ENCODE peak calls at places on chromosomes 7 and 10, in four cellular contexts. Z, A, F and T are unnamed samples.

GRCh38 chr7:24812313-24812945 is 55.2 kb upstream of the GSDME start:
- DNase-seq in Z (peak; percentile 62), A (no peak), F (no peak), T (no peak)

GRCh38 chr10:79066460-79067240 is 2.1 kb upstream of the ZMIZ1 start:
- DNase-seq in Z (peak; percentile 93), A (no peak), F (no peak), T (no peak)

GRCh38 chr7:37973915-37974314 is 53.5 kb downstream of the EPDR1 start:
- DNase-seq in Z (peak; percentile 41), A (no peak), F (no peak), T (no peak)

GRCh38 chr7:4749363-4749762 is 26.1 kb upstream of the AP5Z1 start:
- DNase-seq in Z (no peak), A (no peak), F (no peak), T (no peak)

GRCh38 chr7:82036146-82036886 is 266.5 kb upstream of the HGF start:
- DNase-seq in Z (no peak), A (no peak), F (no peak), T (no peak)

GRCh38 chr7:15832996-15833395 is 146.5 kb upstream of the MEOX2 start:
- DNase-seq in Z (no peak), A (no peak), F (no peak), T (no peak)

GRCh38 chr7:44282601-44283171 is 42.7 kb downstream of the CAMK2B start:
- DNase-seq in Z (no peak), A (no peak), F (no peak), T (no peak)

GRCh38 chr10:56035489-56035888 is 325.6 kb downstream of the ZWINT start:
- DNase-seq in Z (peak; percentile 5), A (no peak), F (no peak), T (no peak)

GRCh38 chr7:75033064-75033463 is 40.5 kb downstream of the RCC1L start:
- DNase-seq in Z (peak; percentile 66), A (no peak), F (no peak), T (no peak)

GRCh38 chr7:151736403-151736909 is 140.5 kb downstream of the PRKAG2 start:
- DNase-seq in Z (no peak), A (no peak), F (no peak), T (no peak)

GRCh38 chr7:151690597-151690996 is 170.9 kb upstream of the RHEB start:
- DNase-seq in Z (no peak), A (no peak), F (no peak), T (no peak)

GRCh38 chr10:132328738-132329137 is 3.3 kb upstream of the LRRC27 start:
- DNase-seq in Z (no peak), A (no peak), F (no peak), T (no peak)

GRCh38 chr10:59805043-59805442 is 51.8 kb upstream of the MRLN start:
- DNase-seq in Z (peak; percentile 43), A (no peak), F (peak; percentile 11), T (no peak)

GRCh38 chr7:130303982-130304381 is 11.0 kb downstream of the CPA4 start:
- DNase-seq in Z (no peak), A (no peak), F (no peak), T (no peak)

GRCh38 chr7:157439149-157439548 is 102.3 kb downstream of the DNAJB6 start:
- DNase-seq in Z (no peak), A (no peak), F (no peak), T (no peak)

GRCh38 chr10:32318476-32318896 is 28.5 kb downstream of the EPC1 start:
- DNase-seq in Z (no peak), A (peak; percentile 75), F (peak; percentile 44), T (no peak)

GRCh38 chr7:2309889-2310331 is 4.3 kb downstream of the SNX8 start:
- DNase-seq in Z (no peak), A (no peak), F (no peak), T (no peak)

GRCh38 chr10:121577568-121577967 is 20.7 kb downstream of the FGFR2 start:
- DNase-seq in Z (no peak), A (no peak), F (no peak), T (no peak)

GRCh38 chr10:131195552-131196159 is 115.9 kb downstream of the TCERG1L start:
- DNase-seq in Z (no peak), A (no peak), F (no peak), T (no peak)

GRCh38 chr10:29688230-29688634 is 53.5 kb upstream of the SVIL start:
- DNase-seq in Z (no peak), A (no peak), F (no peak), T (no peak)

GRCh38 chr10:29689001-29689400 is 54.2 kb upstream of the SVIL start:
- DNase-seq in Z (no peak), A (no peak), F (no peak), T (no peak)

GRCh38 chr10:29694121-29694520 is 59.4 kb upstream of the SVIL start:
- DNase-seq in Z (no peak), A (no peak), F (no peak), T (no peak)

GRCh38 chr10:29692121-29692539 is 57.4 kb upstream of the SVIL start:
- DNase-seq in Z (no peak), A (no peak), F (no peak), T (no peak)

DNA sequence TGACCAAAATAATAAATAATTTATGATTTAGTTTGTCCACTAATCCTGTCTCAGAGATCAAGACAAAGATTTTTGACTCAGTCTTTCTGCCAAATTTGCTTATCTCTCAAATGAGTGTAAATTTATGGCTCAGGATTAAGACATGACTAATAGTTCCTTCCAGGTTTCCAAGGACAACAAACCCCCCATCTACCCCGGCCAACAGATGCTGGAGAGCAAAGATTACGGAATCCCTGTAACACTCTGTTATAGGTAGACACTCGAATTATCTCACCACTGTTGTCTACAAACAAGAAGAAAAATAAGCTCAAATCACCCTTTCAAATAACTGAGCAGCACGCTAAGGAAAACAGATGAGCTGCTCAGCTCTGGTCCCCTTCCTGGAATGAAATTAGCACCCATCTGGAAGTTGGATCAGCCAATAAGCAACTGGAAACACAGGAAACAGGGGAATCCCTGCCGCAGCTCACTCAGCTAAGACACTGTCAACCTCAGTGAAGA is 56.8 kb upstream of the SVIL start:
- DNase-seq in Z (no peak), A (no peak), F (no peak), T (no peak)
- TF ChIP-seq POLR2AphosphoS5 in Z (no peak), A (no peak), F (no peak), T (no peak)

GRCh38 chr10:20593649-20594048 is 303.5 kb downstream of the NEBL start:
- DNase-seq in Z (no peak), A (no peak), F (no peak), T (no peak)
- TF ChIP-seq SPI1 in Z (no peak), A (no peak), F (no peak), T (no peak)

GRCh38 chr7:142795339-142795863 is 24.6 kb downstream of the PRSS2 start:
- DNase-seq in Z (no peak), A (no peak), F (no peak), T (no peak)
- TF ChIP-seq POLR2AphosphoS5 in Z (no peak), A (no peak), F (no peak), T (no peak)

DNA sequence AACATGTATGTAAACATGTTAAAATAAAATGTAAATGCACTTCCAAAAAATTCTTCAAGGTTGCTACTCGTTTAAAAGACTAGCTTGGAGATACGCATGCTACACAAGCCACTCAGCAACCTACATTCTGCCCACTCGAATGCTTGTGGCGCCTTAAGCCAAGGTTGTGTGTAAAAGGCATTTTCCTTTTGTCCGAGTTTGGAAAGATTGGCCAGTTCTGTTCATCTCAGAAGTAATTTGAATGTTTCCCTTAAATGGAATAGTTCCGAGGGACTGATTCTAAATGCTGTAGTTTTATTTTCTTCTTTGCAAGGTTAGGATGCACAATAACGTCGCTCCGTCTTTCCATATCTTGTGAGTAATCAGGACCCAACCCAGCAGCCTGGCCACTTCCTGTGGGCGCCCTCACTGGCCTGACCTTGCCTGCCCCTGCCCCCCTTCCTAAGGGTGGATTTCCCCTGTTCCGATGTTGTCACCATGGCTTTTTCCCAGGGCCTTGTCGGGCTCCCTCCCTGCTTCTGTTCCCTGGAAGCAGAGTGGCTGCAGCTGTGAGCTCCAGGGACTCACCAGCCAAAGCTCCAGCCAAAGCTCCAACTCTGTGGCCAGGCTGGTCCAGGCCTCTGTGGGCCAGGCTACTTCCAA is 70.6 kb downstream of the PTPRE start:
- DNase-seq in Z (no peak), A (no peak), F (no peak), T (no peak)
- TF ChIP-seq SPI1 in Z (no peak), A (no peak), F (no peak), T (no peak)

DNA sequence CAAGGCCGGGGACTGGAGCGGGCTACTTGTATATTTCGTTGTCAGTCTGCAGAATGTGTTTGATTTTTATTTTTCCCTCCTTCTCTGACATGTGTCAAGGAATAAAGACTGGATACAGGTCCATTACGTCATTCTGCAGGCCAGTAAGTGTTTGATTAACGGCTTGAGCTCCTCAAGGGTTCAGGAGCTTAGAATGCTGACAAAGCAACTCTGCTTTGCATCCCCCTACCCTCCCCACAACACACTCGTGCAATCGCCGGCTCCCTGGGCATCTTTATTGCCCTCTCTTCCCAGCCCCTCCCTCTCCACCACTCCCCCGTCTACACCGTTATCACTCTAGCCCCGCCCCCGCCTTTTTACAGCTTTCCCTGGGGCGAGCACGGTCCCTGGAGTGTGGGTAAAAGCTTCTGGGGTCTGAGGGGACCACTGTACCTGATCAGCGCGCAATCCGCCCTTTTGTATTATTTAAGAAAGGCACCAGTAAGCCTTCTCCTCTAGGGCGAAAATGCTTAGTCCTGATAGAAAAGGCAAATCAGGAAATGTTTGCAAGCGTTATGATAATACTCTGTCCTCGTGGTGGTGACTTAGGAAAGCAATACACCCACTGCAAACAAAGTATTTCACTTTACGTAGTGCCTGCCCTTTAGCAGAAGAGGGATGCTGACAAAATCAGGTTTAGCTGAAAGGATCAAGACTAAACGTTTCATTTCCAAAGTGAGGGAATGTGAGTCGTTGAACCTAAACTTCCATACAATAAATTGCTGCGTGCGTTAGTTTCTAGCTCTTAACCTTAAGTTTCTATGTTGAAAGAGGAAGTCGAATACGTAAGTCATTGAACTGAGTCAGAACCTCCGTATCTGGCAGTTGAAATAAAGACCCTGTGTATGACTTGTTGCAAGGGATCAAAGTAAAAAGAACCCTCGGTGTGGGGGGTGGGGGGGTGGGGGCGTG is 1.4 kb upstream of the CREB5 start:
- DNase-seq in Z (peak; percentile 29), A (no peak), F (peak; percentile 25), T (no peak)
- TF ChIP-seq POLR2AphosphoS5 in Z (no peak), A (peak; percentile 57), F (no peak), T (peak; percentile 80)